ENCODE peak calls at places on chromosomes 5 and 9, in nine cellular contexts. X is HCT116, S is PC-3, N is K562, P is fibroblast of lung, M is hepatocyte, Z is GM23248, R is GM23338, D is mammary epithelial cell. E is an unnamed sample.

GRCh38 chr5:173399846-173400245 is 71.6 kb upstream of the STC2 start:
- DNase-seq in Z (no peak), D (no peak), N (no peak), X (no peak), S (no peak), M (no peak), R (no peak), P (no peak), E (no peak)

GRCh38 chr5:80644900-80645299 is 9.6 kb upstream of the MSH3 start:
- DNase-seq in M (no peak), R (no peak), Z (no peak), X (no peak), N (no peak), S (no peak), P (peak), D (no peak), E (no peak)

GRCh38 chr9:135443811-135444470 is 35.6 kb upstream of the PPP1R26 start:
- DNase-seq in P (no peak), S (no peak), D (no peak), N (peak), X (no peak), M (no peak), R (no peak), Z (no peak), E (no peak)

GRCh38 chr9:71446081-71446480 is 322.2 kb downstream of the CEMIP2 start:
- DNase-seq in S (no peak), P (no peak), Z (no peak), X (no peak), D (no peak), M (no peak), N (no peak), R (no peak), E (no peak)

GRCh38 chr5:168413062-168413461 is 73.2 kb upstream of the RARS1 start:
- DNase-seq in Z (no peak), N (no peak), P (no peak), R (no peak), S (peak), X (peak), M (no peak), D (peak), E (no peak)

GRCh38 chr5:65190328-65191053 is 291.2 kb downstream of the ADAMTS6 start:
- DNase-seq in S (peak), X (no peak), M (no peak), Z (peak), N (no peak), D (peak), P (peak), R (no peak), E (peak)

GRCh38 chr5:177389368-177390169 is 5.3 kb downstream of the SLC34A1 start:
- DNase-seq in R (no peak), P (peak), S (peak), M (peak), D (peak), Z (peak), N (no peak), X (peak), E (peak)

GRCh38 chr5:61053937-61054336 is 108.3 kb downstream of the SMIM15 start:
- DNase-seq in S (peak), D (peak), X (no peak), N (no peak), P (peak), Z (peak), M (no peak), R (no peak), E (peak)

GRCh38 chr5:82387041-82387818 is 109.1 kb upstream of the RPS23 start:
- DNase-seq in N (no peak), Z (no peak), P (peak), R (no peak), S (peak), X (peak), D (no peak), M (peak), E (peak)

GRCh38 chr5:173721259-173722232 is 105.1 kb upstream of the BOD1 start:
- DNase-seq in X (no peak), M (no peak), N (no peak), D (no peak), R (no peak), S (no peak), Z (no peak), P (peak), E (peak)

GRCh38 chr5:61651202-61651601 is 319.1 kb downstream of the ZSWIM6 start:
- DNase-seq in P (no peak), M (no peak), D (no peak), X (no peak), R (no peak), S (no peak), Z (no peak), N (no peak), E (no peak)

GRCh38 chr5:132420706-132421272 is 51.3 kb downstream of the SLC22A5 start:
- DNase-seq in P (no peak), D (no peak), X (no peak), S (no peak), R (no peak), N (no peak), M (no peak), Z (peak), E (no peak)

GRCh38 chr9:129436751-129437625 is 183.9 kb downstream of the C9orf50 start:
- DNase-seq in R (no peak), M (peak), S (peak), N (peak), D (peak), X (no peak), P (peak), Z (peak), E (peak)

GRCh38 chr5:72066658-72067057 is 40.6 kb upstream of the MAP1B start:
- DNase-seq in X (peak), M (peak), P (peak), S (peak), R (no peak), D (peak), Z (peak), N (peak), E (peak)

GRCh38 chr5:178284095-178284675 is 51.6 kb upstream of the PHYKPL start:
- DNase-seq in R (peak), X (peak), N (peak), P (no peak), S (peak), D (peak), Z (no peak), M (no peak), E (no peak)

GRCh38 chr9:1005043-1005667 is 28.7 kb downstream of the DMRT3 start:
- DNase-seq in M (peak), D (peak), R (peak), X (peak), S (peak), N (peak), Z (peak), P (peak), E (peak)

GRCh38 chr5:72268753-72269410 is 51.2 kb downstream of the MRPS27 start:
- DNase-seq in S (peak), N (peak), Z (peak), D (peak), X (peak), P (peak), R (peak), M (peak), E (no peak)

GRCh38 chr5:116495786-116496185 is 78.8 kb downstream of the SEMA6A start:
- DNase-seq in R (no peak), P (no peak), Z (no peak), N (no peak), D (no peak), X (no peak), M (no peak), S (no peak), E (no peak)

GRCh38 chr9:87798276-87798833 is 72.4 kb downstream of the CTSL start:
- DNase-seq in S (peak), D (no peak), Z (no peak), X (no peak), N (no peak), P (no peak), M (peak), R (no peak), E (no peak)

GRCh38 chr5:142508630-142509425 is 177.1 kb downstream of the FGF1 start:
- DNase-seq in Z (no peak), N (peak), M (no peak), S (no peak), R (peak), D (no peak), X (no peak), P (no peak), E (no peak)

GRCh38 chr9:98142925-98143481 is 24.0 kb upstream of the TRIM14 start:
- DNase-seq in M (no peak), Z (no peak), R (no peak), S (no peak), D (no peak), P (no peak), X (no peak), N (no peak), E (no peak)

GRCh38 chr5:142532416-142533176 is 153.3 kb downstream of the FGF1 start:
- DNase-seq in X (no peak), M (no peak), R (no peak), N (no peak), Z (no peak), P (no peak), S (no peak), D (no peak), E (no peak)

GRCh38 chr5:135977375-135977928 is 22.7 kb upstream of the LECT2 start:
- DNase-seq in X (peak), Z (no peak), M (peak), P (peak), D (peak), N (peak), R (peak), S (no peak), E (peak)

GRCh38 chr9:132590037-132590317 is 7.6 kb downstream of the BARHL1 start:
- DNase-seq in Z (no peak), P (no peak), D (no peak), S (no peak), N (no peak), R (peak), X (no peak), M (no peak), E (no peak)

GRCh38 chr9:132588501-132589147 is 6.2 kb downstream of the BARHL1 start:
- DNase-seq in R (peak), P (no peak), S (no peak), M (no peak), X (no peak), N (no peak), Z (no peak), D (no peak), E (no peak)

GRCh38 chr9:132588098-132588497 is 5.7 kb downstream of the BARHL1 start:
- DNase-seq in P (no peak), Z (no peak), S (no peak), R (no peak), M (no peak), D (no peak), N (no peak), X (no peak), E (no peak)

GRCh38 chr9:132590318-132591182 is 8.1 kb downstream of the BARHL1 start:
- DNase-seq in X (no peak), D (no peak), M (no peak), N (no peak), P (no peak), R (peak), Z (no peak), S (no peak), E (no peak)

GRCh38 chr9:132589148-132590036 is 7.0 kb downstream of the BARHL1 start:
- DNase-seq in X (no peak), P (no peak), N (no peak), D (no peak), M (no peak), R (peak), S (no peak), Z (peak), E (no peak)
- TF ChIP-seq EZH2 in X (no peak), P (peak), N (no peak), D (peak), M (peak), R (peak), S (no peak), Z (no peak), E (peak)

GRCh38 chr9:127568971-127569818 is 42.9 kb upstream of the STXBP1 start:
- DNase-seq in D (peak), Z (peak), N (peak), P (peak), M (peak), R (peak), X (no peak), S (peak), E (no peak)
- H2AFZ ChIP-seq in D (peak), Z (peak), N (peak), P (no peak), M (peak), R (peak), X (no peak), S (peak), E (peak)

GRCh38 chr5:1312993-1313833 is 18.3 kb upstream of the TERT start:
- DNase-seq in S (no peak), P (no peak), Z (no peak), M (no peak), X (no peak), D (peak), N (no peak), R (no peak), E (no peak)
- TF ChIP-seq EZH2 in S (no peak), P (no peak), Z (no peak), M (no peak), X (no peak), D (no peak), N (no peak), R (no peak), E (no peak)

GRCh38 chr9:21165516-21165915 is 944 bp downstream of the IFNA21 start:
- DNase-seq in N (no peak), M (no peak), P (no peak), X (no peak), Z (no peak), D (no peak), S (no peak), R (no peak), E (no peak)
- H2AFZ ChIP-seq in N (no peak), M (no peak), P (no peak), X (no peak), Z (no peak), D (no peak), S (no peak), R (no peak), E (no peak)